ENCODE peak calls at places on chromosome 11, in nine cellular contexts. One of them, this sample, is unnamed.

GRCh38 chr11:30346068-30346688 is 23.3 kb downstream of the ARL14EP start:
- DNase-seq in sciatic nerve: no peak
- DNase-seq in activated naive CD4-positive, alpha-beta T cell treated with anti-CD3 and anti-CD28 coated beads, Interleukin-2, amount 50 U/mL, for 16 hours: no peak
- DNase-seq in dermis blood vessel endothelial cell: peak
- DNase-seq in NCI-H446: peak
- DNase-seq in T-helper 9 cell: no peak
- DNase-seq in astrocyte: no peak
- DNase-seq in ACHN: peak
- DNase-seq in NCI-H1694 treated with DMSO at 0.1 percent for 48 hours: peak
- DNase-seq in this sample: no peak

GRCh38 chr11:28836285-28837081 is 728.3 kb downstream of the METTL15 start:
- DNase-seq in dermis blood vessel endothelial cell: peak
- DNase-seq in NCI-H446: no peak
- DNase-seq in activated naive CD4-positive, alpha-beta T cell treated with anti-CD3 and anti-CD28 coated beads, Interleukin-2, amount 50 U/mL, for 16 hours: no peak
- DNase-seq in astrocyte: peak
- DNase-seq in NCI-H1694 treated with DMSO at 0.1 percent for 48 hours: no peak
- DNase-seq in sciatic nerve: no peak
- DNase-seq in T-helper 9 cell: no peak
- DNase-seq in ACHN: peak
- DNase-seq in this sample: no peak

GRCh38 chr11:16800382-16800781 is 61.9 kb downstream of the C11orf58 start:
- DNase-seq in activated naive CD4-positive, alpha-beta T cell treated with anti-CD3 and anti-CD28 coated beads, Interleukin-2, amount 50 U/mL, for 16 hours: no peak
- DNase-seq in NCI-H446: no peak
- DNase-seq in dermis blood vessel endothelial cell: no peak
- DNase-seq in ACHN: no peak
- DNase-seq in astrocyte: no peak
- DNase-seq in NCI-H1694 treated with DMSO at 0.1 percent for 48 hours: no peak
- DNase-seq in sciatic nerve: no peak
- DNase-seq in T-helper 9 cell: no peak
- DNase-seq in this sample: no peak

GRCh38 chr11:1298695-1299492 is 10.5 kb downstream of the TOLLIP start:
- DNase-seq in NCI-H1694 treated with DMSO at 0.1 percent for 48 hours: no peak
- DNase-seq in astrocyte: peak
- DNase-seq in sciatic nerve: peak
- DNase-seq in dermis blood vessel endothelial cell: no peak
- DNase-seq in NCI-H446: no peak
- DNase-seq in activated naive CD4-positive, alpha-beta T cell treated with anti-CD3 and anti-CD28 coated beads, Interleukin-2, amount 50 U/mL, for 16 hours: no peak
- DNase-seq in ACHN: no peak
- DNase-seq in T-helper 9 cell: no peak
- DNase-seq in this sample: peak

GRCh38 chr11:129314381-129314780 is 61.3 kb upstream of the BARX2 start:
- DNase-seq in astrocyte: no peak
- DNase-seq in NCI-H1694 treated with DMSO at 0.1 percent for 48 hours: no peak
- DNase-seq in activated naive CD4-positive, alpha-beta T cell treated with anti-CD3 and anti-CD28 coated beads, Interleukin-2, amount 50 U/mL, for 16 hours: no peak
- DNase-seq in dermis blood vessel endothelial cell: no peak
- DNase-seq in ACHN: no peak
- DNase-seq in T-helper 9 cell: no peak
- DNase-seq in NCI-H446: no peak
- DNase-seq in sciatic nerve: no peak
- DNase-seq in this sample: no peak

GRCh38 chr11:20966489-20966888 is 297.1 kb downstream of the NELL1 start:
- DNase-seq in dermis blood vessel endothelial cell: no peak
- DNase-seq in NCI-H1694 treated with DMSO at 0.1 percent for 48 hours: no peak
- DNase-seq in NCI-H446: no peak
- DNase-seq in T-helper 9 cell: no peak
- DNase-seq in sciatic nerve: no peak
- DNase-seq in astrocyte: no peak
- DNase-seq in ACHN: no peak
- DNase-seq in activated naive CD4-positive, alpha-beta T cell treated with anti-CD3 and anti-CD28 coated beads, Interleukin-2, amount 50 U/mL, for 16 hours: no peak
- DNase-seq in this sample: peak

GRCh38 chr11:36156486-36157150 is 132.6 kb downstream of the COMMD9 start:
- DNase-seq in ACHN: no peak
- DNase-seq in activated naive CD4-positive, alpha-beta T cell treated with anti-CD3 and anti-CD28 coated beads, Interleukin-2, amount 50 U/mL, for 16 hours: no peak
- DNase-seq in T-helper 9 cell: no peak
- DNase-seq in astrocyte: no peak
- DNase-seq in dermis blood vessel endothelial cell: peak
- DNase-seq in NCI-H1694 treated with DMSO at 0.1 percent for 48 hours: no peak
- DNase-seq in NCI-H446: peak
- DNase-seq in sciatic nerve: no peak
- DNase-seq in this sample: no peak

GRCh38 chr11:121648306-121648705 is 195.5 kb upstream of the SORL1-AS1 start:
- DNase-seq in astrocyte: no peak
- DNase-seq in ACHN: no peak
- DNase-seq in NCI-H1694 treated with DMSO at 0.1 percent for 48 hours: no peak
- DNase-seq in T-helper 9 cell: no peak
- DNase-seq in dermis blood vessel endothelial cell: no peak
- DNase-seq in activated naive CD4-positive, alpha-beta T cell treated with anti-CD3 and anti-CD28 coated beads, Interleukin-2, amount 50 U/mL, for 16 hours: no peak
- DNase-seq in NCI-H446: no peak
- DNase-seq in sciatic nerve: no peak
- DNase-seq in this sample: no peak

GRCh38 chr11:46238967-46239800 is 38.3 kb upstream of the CREB3L1 start:
- DNase-seq in dermis blood vessel endothelial cell: peak
- DNase-seq in sciatic nerve: peak
- DNase-seq in NCI-H446: peak
- DNase-seq in activated naive CD4-positive, alpha-beta T cell treated with anti-CD3 and anti-CD28 coated beads, Interleukin-2, amount 50 U/mL, for 16 hours: peak
- DNase-seq in T-helper 9 cell: peak
- DNase-seq in ACHN: peak
- DNase-seq in NCI-H1694 treated with DMSO at 0.1 percent for 48 hours: peak
- DNase-seq in astrocyte: peak
- DNase-seq in this sample: peak

GRCh38 chr11:6561288-6561687 is 42.1 kb downstream of the RRP8 start:
- DNase-seq in sciatic nerve: no peak
- DNase-seq in dermis blood vessel endothelial cell: no peak
- DNase-seq in activated naive CD4-positive, alpha-beta T cell treated with anti-CD3 and anti-CD28 coated beads, Interleukin-2, amount 50 U/mL, for 16 hours: no peak
- DNase-seq in NCI-H1694 treated with DMSO at 0.1 percent for 48 hours: no peak
- DNase-seq in T-helper 9 cell: no peak
- DNase-seq in NCI-H446: no peak
- DNase-seq in ACHN: no peak
- DNase-seq in astrocyte: no peak
- DNase-seq in this sample: no peak

GRCh38 chr11:36540998-36541397 is 26.8 kb upstream of the RAG1 start:
- DNase-seq in sciatic nerve: no peak
- DNase-seq in astrocyte: peak
- DNase-seq in NCI-H1694 treated with DMSO at 0.1 percent for 48 hours: peak
- DNase-seq in NCI-H446: peak
- DNase-seq in dermis blood vessel endothelial cell: peak
- DNase-seq in T-helper 9 cell: no peak
- DNase-seq in activated naive CD4-positive, alpha-beta T cell treated with anti-CD3 and anti-CD28 coated beads, Interleukin-2, amount 50 U/mL, for 16 hours: no peak
- DNase-seq in ACHN: peak
- DNase-seq in this sample: peak

GRCh38 chr11:79412761-79413160 is 28.1 kb downstream of the TENM4 start:
- DNase-seq in dermis blood vessel endothelial cell: no peak
- DNase-seq in ACHN: peak
- DNase-seq in sciatic nerve: no peak
- DNase-seq in NCI-H1694 treated with DMSO at 0.1 percent for 48 hours: no peak
- DNase-seq in activated naive CD4-positive, alpha-beta T cell treated with anti-CD3 and anti-CD28 coated beads, Interleukin-2, amount 50 U/mL, for 16 hours: no peak
- DNase-seq in astrocyte: peak
- DNase-seq in NCI-H446: no peak
- DNase-seq in T-helper 9 cell: no peak
- DNase-seq in this sample: no peak

GRCh38 chr11:120197977-120198376 is 12.9 kb upstream of the OAF start:
- DNase-seq in sciatic nerve: no peak
- DNase-seq in ACHN: no peak
- DNase-seq in NCI-H446: no peak
- DNase-seq in activated naive CD4-positive, alpha-beta T cell treated with anti-CD3 and anti-CD28 coated beads, Interleukin-2, amount 50 U/mL, for 16 hours: no peak
- DNase-seq in dermis blood vessel endothelial cell: no peak
- DNase-seq in NCI-H1694 treated with DMSO at 0.1 percent for 48 hours: no peak
- DNase-seq in T-helper 9 cell: no peak
- DNase-seq in astrocyte: no peak
- DNase-seq in this sample: no peak

GRCh38 chr11:43930868-43931716 is 11.3 kb upstream of the C11orf96 start:
- DNase-seq in NCI-H446: no peak
- DNase-seq in astrocyte: peak
- DNase-seq in T-helper 9 cell: no peak
- DNase-seq in dermis blood vessel endothelial cell: peak
- DNase-seq in ACHN: no peak
- DNase-seq in activated naive CD4-positive, alpha-beta T cell treated with anti-CD3 and anti-CD28 coated beads, Interleukin-2, amount 50 U/mL, for 16 hours: no peak
- DNase-seq in NCI-H1694 treated with DMSO at 0.1 percent for 48 hours: no peak
- DNase-seq in sciatic nerve: no peak
- DNase-seq in this sample: no peak

GRCh38 chr11:34277166-34277565 is 80.6 kb downstream of the ABTB2 start:
- DNase-seq in NCI-H446: no peak
- DNase-seq in astrocyte: no peak
- DNase-seq in activated naive CD4-positive, alpha-beta T cell treated with anti-CD3 and anti-CD28 coated beads, Interleukin-2, amount 50 U/mL, for 16 hours: no peak
- DNase-seq in NCI-H1694 treated with DMSO at 0.1 percent for 48 hours: no peak
- DNase-seq in T-helper 9 cell: no peak
- DNase-seq in sciatic nerve: no peak
- DNase-seq in ACHN: no peak
- DNase-seq in dermis blood vessel endothelial cell: no peak
- DNase-seq in this sample: no peak

GRCh38 chr11:86157797-86158378 is 86.7 kb upstream of the EED start:
- DNase-seq in activated naive CD4-positive, alpha-beta T cell treated with anti-CD3 and anti-CD28 coated beads, Interleukin-2, amount 50 U/mL, for 16 hours: no peak
- DNase-seq in astrocyte: no peak
- DNase-seq in ACHN: no peak
- DNase-seq in sciatic nerve: no peak
- DNase-seq in dermis blood vessel endothelial cell: no peak
- DNase-seq in NCI-H1694 treated with DMSO at 0.1 percent for 48 hours: no peak
- DNase-seq in NCI-H446: no peak
- DNase-seq in T-helper 9 cell: no peak
- DNase-seq in this sample: no peak

GRCh38 chr11:117663826-117664225 is 133.2 kb downstream of the DSCAML1 start:
- DNase-seq in NCI-H1694 treated with DMSO at 0.1 percent for 48 hours: no peak
- DNase-seq in astrocyte: no peak
- DNase-seq in ACHN: no peak
- DNase-seq in dermis blood vessel endothelial cell: no peak
- DNase-seq in sciatic nerve: no peak
- DNase-seq in T-helper 9 cell: no peak
- DNase-seq in activated naive CD4-positive, alpha-beta T cell treated with anti-CD3 and anti-CD28 coated beads, Interleukin-2, amount 50 U/mL, for 16 hours: no peak
- DNase-seq in NCI-H446: no peak
- DNase-seq in this sample: no peak

GRCh38 chr11:63508009-63508408 is 2.1 kb downstream of the LGALS12 start:
- DNase-seq in dermis blood vessel endothelial cell: peak
- DNase-seq in T-helper 9 cell: no peak
- DNase-seq in NCI-H1694 treated with DMSO at 0.1 percent for 48 hours: no peak
- DNase-seq in astrocyte: no peak
- DNase-seq in activated naive CD4-positive, alpha-beta T cell treated with anti-CD3 and anti-CD28 coated beads, Interleukin-2, amount 50 U/mL, for 16 hours: no peak
- DNase-seq in ACHN: peak
- DNase-seq in sciatic nerve: no peak
- DNase-seq in NCI-H446: no peak
- DNase-seq in this sample: peak